ENCODE peak calls at places on chromosomes 16 and 17, in nine cellular contexts. D is left lung, Q is esophagus squamous epithelium, B is prostate gland, A is H9, U is stomach, L is mucosa of descending colon, C is AG09309, O is brain microvascular endothelial cell. G is an unnamed sample.

GRCh38 chr17:69535022-69535570 is 120.6 kb downstream of the MAP2K6 start:
- DNase-seq in A (no peak), U (no peak), B (no peak), Q (no peak), C (no peak), D (no peak), L (peak; percentile 39), O (no peak), G (no peak)

GRCh38 chr16:81261049-81261648 is 22.7 kb downstream of the BCO1 start:
- DNase-seq in A (peak; percentile 45), Q (no peak), B (no peak), O (no peak), U (peak; percentile 31), D (no peak), L (peak; percentile 68), C (no peak), G (peak; percentile 46)

GRCh38 chr17:79951361-79952264 is 84.1 kb downstream of the TBC1D16 start:
- DNase-seq in L (no peak), A (peak; percentile 54), B (peak; percentile 78), C (peak; percentile 17), D (peak; percentile 75), Q (no peak), O (peak; percentile 94), U (peak; percentile 83), G (peak; percentile 95)

GRCh38 chr16:23424292-23424958 is 28.6 kb downstream of the COG7 start:
- DNase-seq in C (no peak), U (no peak), O (no peak), Q (no peak), D (peak; percentile 83), A (no peak), B (peak; percentile 95), L (peak; percentile 83), G (no peak)

GRCh38 chr16:28156031-28156680 is 55.6 kb downstream of the XPO6 start:
- DNase-seq in L (no peak), B (no peak), D (no peak), U (no peak), C (no peak), Q (no peak), A (no peak), O (no peak), G (no peak)

GRCh38 chr17:20922128-20922670 is 120.6 kb downstream of the USP22 start:
- DNase-seq in A (no peak), C (no peak), B (no peak), Q (no peak), U (no peak), L (no peak), D (no peak), O (peak; percentile 23), G (peak; percentile 31)

GRCh38 chr17:29722411-29723198 is 99.9 kb upstream of the CORO6 start:
- DNase-seq in Q (no peak), C (no peak), O (peak; percentile 51), B (peak; percentile 11), D (no peak), L (peak; percentile 45), A (no peak), U (no peak), G (peak; percentile 99)

GRCh38 chr17:56297142-56297541 is 143.9 kb downstream of the ANKFN1 start:
- DNase-seq in D (no peak), L (no peak), Q (no peak), C (no peak), U (no peak), O (no peak), B (no peak), A (peak; percentile 39), G (peak; percentile 7)

GRCh38 chr16:53960050-53960812 is 256.3 kb downstream of the FTO start:
- DNase-seq in C (no peak), B (no peak), L (no peak), O (no peak), A (no peak), D (no peak), U (no peak), Q (no peak), G (no peak)

GRCh38 chr16:53964145-53964544 is 260.2 kb downstream of the FTO start:
- DNase-seq in U (no peak), B (no peak), L (no peak), O (no peak), A (no peak), D (no peak), Q (no peak), C (no peak), G (no peak)

GRCh38 chr16:53958481-53958880 is 254.5 kb downstream of the FTO start:
- DNase-seq in U (no peak), C (no peak), O (no peak), Q (no peak), L (no peak), B (no peak), D (no peak), A (no peak), G (no peak)

GRCh38 chr16:53962041-53962440 is 258.1 kb downstream of the FTO start:
- DNase-seq in O (no peak), C (no peak), U (no peak), L (no peak), A (no peak), D (no peak), B (no peak), Q (no peak), G (no peak)

DNA sequence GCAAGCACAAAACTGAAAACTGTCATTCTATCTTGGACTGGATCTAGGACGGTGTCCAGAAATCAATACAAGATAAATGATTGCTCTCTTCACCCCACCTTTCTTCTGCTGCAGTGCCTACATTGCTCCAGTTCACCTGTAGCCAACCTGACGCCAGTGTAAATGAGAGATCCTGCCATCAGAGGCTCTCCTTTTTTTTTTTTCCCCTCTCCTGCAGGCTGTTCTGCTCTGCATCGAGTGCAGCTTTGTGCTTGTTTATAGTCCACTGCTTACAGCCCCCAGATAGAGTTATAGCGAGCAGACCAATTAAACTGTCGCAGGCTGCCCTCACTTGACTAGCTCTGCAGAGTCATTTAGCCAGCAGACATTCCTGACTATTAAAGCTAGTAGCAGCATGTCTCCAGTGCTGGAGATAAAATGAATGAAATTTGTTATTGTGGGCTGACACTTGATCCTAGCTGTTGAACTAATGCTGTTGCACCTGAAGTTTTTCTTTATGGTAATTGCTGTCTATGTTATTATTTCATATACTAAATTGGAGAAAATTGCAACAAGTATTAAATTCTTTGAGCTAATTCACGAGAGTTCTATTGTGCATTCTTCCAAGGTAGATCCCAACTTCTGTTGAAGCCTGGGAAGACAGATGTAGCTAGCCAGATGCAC is 257.1 kb downstream of the FTO start:
- DNase-seq in B (peak; percentile 63), A (no peak), O (no peak), D (no peak), C (no peak), L (no peak), Q (no peak), U (no peak), G (no peak)
- TF ChIP-seq CTCF in B (no peak), A (no peak), O (no peak), D (no peak), C (no peak), L (no peak), Q (no peak), U (no peak), G (no peak)

GRCh38 chr17:48722924-48723554 is at the start of gene PRAC2:
- DNase-seq in L (peak; percentile 73), U (no peak), B (peak; percentile 86), O (no peak), A (peak; percentile 86), C (no peak), Q (no peak), D (no peak), G (no peak)

GRCh38 chr17:48723555-48724239 is 712 bp downstream of the PRAC2 start:
- DNase-seq in L (peak; percentile 76), D (no peak), Q (no peak), C (no peak), A (peak; percentile 83), O (no peak), B (peak; percentile 67), U (no peak), G (no peak)

GRCh38 chr17:48721009-48721402 is 1.3 kb downstream of the PRAC1 start:
- DNase-seq in U (no peak), L (peak; percentile 44), C (no peak), A (no peak), B (peak; percentile 56), Q (no peak), O (no peak), D (no peak), G (no peak)

GRCh38 chr17:48720263-48721008 is 1.9 kb downstream of the PRAC1 start:
- DNase-seq in A (no peak), D (no peak), Q (no peak), C (no peak), O (no peak), L (peak; percentile 45), U (no peak), B (no peak), G (no peak)

DNA sequence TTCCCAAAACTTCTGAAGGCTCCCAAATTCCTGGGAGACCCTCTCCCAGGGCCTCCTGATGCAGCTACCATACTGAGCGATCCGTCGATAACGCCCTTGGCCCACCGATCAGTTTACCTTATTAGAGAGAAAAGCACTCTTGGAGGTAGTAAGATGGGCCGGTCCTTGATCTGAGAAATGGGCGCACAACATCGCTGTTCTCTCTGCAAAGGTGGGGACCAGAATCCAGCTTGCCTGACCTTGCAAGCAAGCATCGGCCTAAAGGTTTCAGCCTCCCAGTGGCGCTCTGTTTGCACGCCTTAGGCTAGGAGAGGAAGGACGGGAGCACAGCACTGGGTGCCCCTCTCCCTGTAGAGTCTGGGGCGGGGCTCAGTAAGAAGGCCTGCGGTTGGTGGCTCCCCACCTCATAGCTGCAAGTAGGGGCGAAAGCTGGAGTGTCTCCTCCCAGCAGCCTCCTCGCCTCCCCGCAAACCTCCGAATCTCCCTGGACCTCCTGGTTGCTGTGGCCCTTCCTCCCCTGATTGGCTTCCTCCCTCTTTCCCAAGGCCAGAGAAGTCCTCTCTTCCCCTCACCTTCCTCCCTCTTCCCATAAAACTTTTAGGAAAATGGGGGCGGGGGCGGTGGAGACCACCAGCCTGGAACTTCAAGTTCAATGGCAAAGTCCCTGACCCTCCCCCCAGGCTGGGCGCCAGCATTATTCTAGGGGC is at the start of gene PRAC1:
- DNase-seq in B (peak; percentile 93), C (no peak), A (peak; percentile 80), Q (no peak), U (no peak), D (no peak), L (peak; percentile 88), O (no peak), G (no peak)
- TF ChIP-seq CTCF in B (no peak), C (no peak), A (no peak), Q (no peak), U (no peak), D (no peak), L (no peak), O (no peak), G (no peak)

GRCh38 chr17:74349120-74349519 is 12.5 kb downstream of the BTBD17 start:
- DNase-seq in Q (no peak), O (no peak), C (no peak), A (no peak), D (no peak), U (no peak), B (no peak), L (no peak), G (no peak)

GRCh38 chr17:74354123-74354522 is 7.5 kb downstream of the BTBD17 start:
- DNase-seq in B (no peak), L (peak; percentile 69), C (no peak), A (peak; percentile 95), U (peak; percentile 34), Q (no peak), D (no peak), O (no peak), G (no peak)

GRCh38 chr17:74350486-74350885 is 11.2 kb downstream of the BTBD17 start:
- DNase-seq in U (no peak), D (no peak), C (no peak), L (no peak), A (no peak), O (no peak), B (no peak), Q (no peak), G (no peak)

GRCh38 chr17:74353446-74354060 is 8.1 kb downstream of the BTBD17 start:
- DNase-seq in O (no peak), C (no peak), L (no peak), A (no peak), Q (no peak), D (no peak), B (no peak), U (no peak), G (no peak)

GRCh38 chr17:74351552-74352210 is 10.0 kb downstream of the BTBD17 start:
- DNase-seq in U (no peak), O (no peak), L (no peak), A (peak; percentile 81), D (no peak), C (no peak), B (no peak), Q (no peak), G (no peak)
- TF ChIP-seq CTCF in U (no peak), O (no peak), L (no peak), A (peak; percentile 57), D (no peak), C (no peak), B (no peak), Q (no peak), G (no peak)

GRCh38 chr17:3843935-3844516 is 2.0 kb downstream of the NCBP3 start:
- DNase-seq in D (no peak), O (no peak), A (peak; percentile 74), C (no peak), L (peak; percentile 69), Q (no peak), B (no peak), U (peak; percentile 57), G (peak; percentile 62)
- TF ChIP-seq CTCF in D (peak; percentile 35), O (peak; percentile 77), A (peak; percentile 80), C (peak; percentile 74), L (peak; percentile 26), Q (peak; percentile 46), B (no peak), U (no peak), G (peak; percentile 80)

G was measured in choroid plexus epithelial cell.